ENCODE peak calls at places on chromosomes 2 and 18, in five cellular contexts. P, I, M, W and D are unnamed samples.

GRCh38 chr18:46628206-46628605 is 28.8 kb downstream of the LOXHD1 start:
- DNase-seq in I (no peak), P (no peak), W (no peak), M (no peak), D (no peak)

GRCh38 chr2:237486819-237487448 is at the start of gene MLPH:
- DNase-seq in M (no peak), I (no peak), P (no peak), W (no peak), D (no peak)

GRCh38 chr18:57110295-57110694 is 36.6 kb upstream of the BOD1L2 start:
- DNase-seq in M (no peak), I (no peak), W (no peak), P (no peak), D (no peak)

GRCh38 chr18:38933910-38934510 is 1368.4 kb upstream of the CELF4 start:
- DNase-seq in P (no peak), W (no peak), M (no peak), I (no peak), D (no peak)

GRCh38 chr18:58878640-58879039 is 14.0 kb downstream of the ZNF532 start:
- DNase-seq in P (no peak), M (no peak), I (no peak), W (no peak), D (no peak)

GRCh38 chr2:174749793-174750192 is 14.5 kb downstream of the CHRNA1 start:
- DNase-seq in P (peak; percentile 47), I (no peak), M (no peak), W (no peak), D (no peak)

GRCh38 chr2:86274265-86274917 is 63.0 kb downstream of the REEP1 start:
- DNase-seq in M (no peak), I (no peak), P (no peak), W (no peak), D (no peak)

GRCh38 chr2:201411421-201411820 is 39.8 kb downstream of the TRAK2 start:
- DNase-seq in I (no peak), P (no peak), W (no peak), M (no peak), D (no peak)

GRCh38 chr18:52288403-52289004 is 51.5 kb upstream of the DCC start:
- DNase-seq in I (peak; percentile 27), P (no peak), W (peak; percentile 36), M (peak; percentile 1), D (no peak)

GRCh38 chr2:133248264-133248663 is 320.0 kb downstream of the NCKAP5 start:
- DNase-seq in M (no peak), P (no peak), I (no peak), W (no peak), D (no peak)

GRCh38 chr2:15169326-15170038 is 391.7 kb downstream of the NBAS start:
- DNase-seq in P (no peak), M (no peak), W (no peak), I (no peak), D (no peak)

GRCh38 chr2:54459037-54459441 is 2.9 kb downstream of the SPTBN1 start:
- DNase-seq in I (peak; percentile 51), M (no peak), W (no peak), P (no peak), D (peak; percentile 49)